ENCODE peak calls at places on chromosomes 4 and X, in seven cellular contexts. T is GM13977, W is transverse colon, F is fibroblast of the aortic adventitia, A is nucleus accumbens, S is foreskin fibroblast, I is EH. Q is an unnamed sample.

GRCh38 chr4:30929649-30930048 is 209.5 kb downstream of the PCDH7 start:
- DNase-seq in F (no peak), T (no peak), W (no peak), I (no peak), A (no peak), S (no peak), Q (no peak)

GRCh38 chr4:110944501-110944900 is 321.6 kb upstream of the PITX2 start:
- DNase-seq in I (no peak), W (no peak), A (no peak), T (no peak), F (no peak), S (no peak), Q (no peak)

GRCh38 chr4:56226579-56226978 is 160.7 kb downstream of the AASDH start:
- DNase-seq in S (no peak), A (no peak), F (no peak), T (no peak), W (no peak), I (no peak), Q (no peak)

GRCh38 chrX:41889317-41890025 is 33.9 kb downstream of the CASK start:
- DNase-seq in W (no peak), A (no peak), T (no peak), S (peak; percentile 56), I (peak; percentile 49), F (peak; percentile 14), Q (no peak)

GRCh38 chrX:33188286-33188685 is 23.1 kb downstream of the DMD start:
- DNase-seq in F (no peak), A (no peak), I (no peak), W (no peak), T (no peak), S (no peak), Q (no peak)

GRCh38 chrX:46179748-46180147 is 365.5 kb downstream of the ZNF674 start:
- DNase-seq in W (no peak), I (no peak), T (no peak), A (no peak), F (no peak), S (no peak), Q (no peak)

GRCh38 chr4:157217708-157218107 is 2.8 kb upstream of the GRIA2 start:
- DNase-seq in W (no peak), S (peak; percentile 56), T (no peak), F (peak; percentile 45), A (no peak), I (peak; percentile 9), Q (no peak)

GRCh38 chr4:7719354-7720174 is 220.1 kb downstream of the AFAP1 start:
- DNase-seq in W (peak; percentile 50), A (peak; percentile 39), F (peak; percentile 34), I (peak; percentile 44), S (peak; percentile 63), T (peak; percentile 89), Q (no peak)

GRCh38 chr4:159401791-159402380 is 299.0 kb downstream of the RAPGEF2 start:
- DNase-seq in A (no peak), I (peak; percentile 99), T (no peak), F (peak; percentile 44), W (no peak), S (peak; percentile 84), Q (no peak)

GRCh38 chrX:16188687-16189086 is 21.4 kb downstream of the MAGEB17 start:
- DNase-seq in F (peak; percentile 48), I (peak; percentile 28), W (no peak), A (no peak), S (peak; percentile 19), T (no peak), Q (no peak)

GRCh38 chr4:28774344-28774743 is 1913.7 kb downstream of the STIM2 start:
- DNase-seq in S (no peak), I (no peak), W (no peak), T (no peak), A (no peak), F (no peak), Q (no peak)

GRCh38 chrX:8067754-8068469 is 103.2 kb downstream of the VCX2 start:
- DNase-seq in I (no peak), W (no peak), T (no peak), S (peak; percentile 0), F (no peak), A (no peak), Q (no peak)

GRCh38 chr4:54585321-54586000 is 72.3 kb upstream of the KIT start:
- DNase-seq in W (no peak), F (peak; percentile 2), S (peak; percentile 71), I (peak; percentile 89), T (no peak), A (no peak), Q (no peak)

GRCh38 chr4:24103434-24104168 is 213.8 kb upstream of the PPARGC1A start:
- DNase-seq in A (no peak), F (peak; percentile 32), T (no peak), S (peak; percentile 65), W (no peak), I (peak; percentile 60), Q (no peak)

GRCh38 chrX:153828723-153829548 is 1.4 kb downstream of the PDZD4 start:
- DNase-seq in S (no peak), A (peak; percentile 24), T (peak; percentile 19), W (no peak), I (peak; percentile 64), F (no peak), Q (no peak)

GRCh38 chr4:27129871-27130277 is 269.2 kb downstream of the STIM2 start:
- DNase-seq in W (no peak), F (no peak), I (no peak), A (no peak), T (no peak), S (no peak), Q (no peak)

GRCh38 chr4:21780158-21780557 is 168.4 kb downstream of the KCNIP4 start:
- DNase-seq in W (no peak), A (no peak), I (peak; percentile 32), S (peak; percentile 78), F (no peak), T (no peak), Q (no peak)

GRCh38 chr4:96016615-96017299 is 176.9 kb downstream of the PDHA2 start:
- DNase-seq in T (peak; percentile 6), I (no peak), W (no peak), F (peak; percentile 62), A (no peak), S (no peak), Q (no peak)

GRCh38 chrX:118730500-118731247 is 3.3 kb downstream of the IL13RA1 start:
- DNase-seq in S (peak; percentile 87), I (peak; percentile 87), W (no peak), T (no peak), A (no peak), F (peak; percentile 81), Q (no peak)